ENCODE peak calls at places on chromosome 3, in four cellular contexts. B is CD4-positive, alpha-beta T cell; L is stimulated activated CD8-positive, alpha-beta memory T cell treated with anti-CD3 and anti-CD28 coated beads, Interleukin-15, amount 100 ng/mL, for 4 hours; Q is HS-5. P is an unnamed sample.

GRCh38 chr3:103966749-103967148 is 1400.0 kb upstream of the ALCAM start:
- DNase-seq in Q (no peak), B (no peak), L (no peak), P (no peak)

GRCh38 chr3:108940568-108941285 is 13.0 kb downstream of the GUCA1C start:
- DNase-seq in Q (no peak), B (no peak), L (no peak), P (no peak)

GRCh38 chr3:16937421-16937820 is 52.7 kb downstream of the PLCL2 start:
- DNase-seq in Q (no peak), L (no peak), B (no peak), P (no peak)

GRCh38 chr3:159762238-159762637 is 226.4 kb upstream of the IL12A start:
- DNase-seq in L (no peak), B (no peak), Q (no peak), P (no peak)

GRCh38 chr3:34106879-34107278 is 308.4 kb downstream of the PDCD6IP start:
- DNase-seq in B (no peak), L (no peak), Q (no peak), P (no peak)

GRCh38 chr3:23966308-23966707 is 21.2 kb downstream of the NR1D2 start:
- DNase-seq in B (no peak), Q (no peak), L (no peak), P (no peak)

GRCh38 chr3:142947352-142947751 is 16.1 kb downstream of the PAQR9 start:
- DNase-seq in B (no peak), Q (no peak), L (no peak), P (no peak)

GRCh38 chr3:5479229-5479799 is 291.8 kb downstream of the EDEM1 start:
- DNase-seq in L (no peak), Q (no peak), B (no peak), P (no peak)

GRCh38 chr3:69740103-69741021 is 1.1 kb downstream of the MITF start:
- DNase-seq in B (no peak), Q (no peak), L (no peak), P (no peak)

GRCh38 chr3:33803894-33804526 is 5.6 kb downstream of the PDCD6IP start:
- DNase-seq in B (no peak), L (no peak), Q (no peak), P (no peak)

GRCh38 chr3:169325821-169326220 is 337.7 kb downstream of the MECOM start:
- DNase-seq in B (no peak), Q (no peak), L (no peak), P (no peak)

P was measured in cortex of kidney.